ENCODE peak calls at places on chromosome 12, in four cellular contexts. W is foreskin fibroblast, R is choroid plexus epithelial cell, V is endodermal cell. G is an unnamed sample.

GRCh38 chr12:96047621-96048211 is 12.3 kb upstream of the LTA4H start:
- DNase-seq in R (peak; percentile 72), V (no peak), W (peak; percentile 32), G (no peak)

GRCh38 chr12:74490390-74491064 is 47.1 kb upstream of the ATXN7L3B start:
- DNase-seq in W (no peak), R (no peak), V (no peak), G (no peak)

GRCh38 chr12:96343347-96343954 is 56.8 kb downstream of the CDK17 start:
- DNase-seq in R (peak; percentile 34), W (no peak), V (no peak), G (no peak)

GRCh38 chr12:100229036-100229635 is 28.5 kb downstream of the ACTR6 start:
- DNase-seq in V (peak; percentile 51), W (no peak), R (peak; percentile 30), G (no peak)

GRCh38 chr12:60394680-60395079 is 798.9 kb downstream of the SLC16A7 start:
- DNase-seq in W (peak; percentile 57), V (no peak), R (peak; percentile 78), G (no peak)

GRCh38 chr12:57341275-57341990 is 89.4 kb downstream of the R3HDM2 start:
- DNase-seq in R (peak; percentile 77), W (no peak), V (no peak), G (no peak)

GRCh38 chr12:53618340-53618739 is 7.8 kb downstream of the ATF7 start:
- DNase-seq in W (no peak), V (no peak), R (no peak), G (no peak)

GRCh38 chr12:65090461-65090860 is 30.6 kb downstream of the WIF1 start:
- DNase-seq in V (no peak), R (no peak), W (no peak), G (no peak)

GRCh38 chr12:81085832-81086231 is 8.0 kb downstream of the ACSS3 start:
- DNase-seq in R (no peak), V (no peak), W (no peak), G (no peak)

GRCh38 chr12:74408601-74409166 is 129.0 kb upstream of the ATXN7L3B start:
- DNase-seq in V (peak; percentile 74), W (no peak), R (no peak), G (no peak)

GRCh38 chr12:27779416-27779815 is 617 bp upstream of the KLHL42 start:
- DNase-seq in V (peak; percentile 74), R (peak; percentile 9), W (no peak), G (no peak)

GRCh38 chr12:57176846-57177245 is 29.4 kb upstream of the LRP1-AS start:
- DNase-seq in W (no peak), R (peak; percentile 34), V (no peak), G (no peak)

GRCh38 chr12:26833692-26834168 is 736 bp upstream of the ITPR2 start:
- DNase-seq in V (peak; percentile 93), R (peak; percentile 80), W (peak; percentile 35), G (peak; percentile 38)

GRCh38 chr12:131735863-131736806 is 25.2 kb downstream of the SFSWAP start:
- DNase-seq in V (peak; percentile 56), W (no peak), R (no peak), G (no peak)

GRCh38 chr12:89376844-89377243 is 24.5 kb upstream of the DUSP6 start:
- DNase-seq in R (no peak), V (no peak), W (no peak), G (no peak)

GRCh38 chr12:16349132-16349463 is 1.7 kb downstream of the MGST1 start:
- DNase-seq in R (peak; percentile 96), W (peak; percentile 85), V (peak; percentile 63), G (no peak)

GRCh38 chr12:7877421-7877820 is 4.7 kb upstream of the SLC2A14 start:
- DNase-seq in V (no peak), W (no peak), R (no peak), G (no peak)

GRCh38 chr12:128337456-128338160 is 70.6 kb downstream of the TMEM132C start:
- DNase-seq in R (no peak), W (no peak), V (peak; percentile 72), G (no peak)

GRCh38 chr12:23028158-23028802 is 403.3 kb downstream of the ETNK1 start:
- DNase-seq in V (peak; percentile 53), R (peak; percentile 1), W (no peak), G (no peak)

GRCh38 chr12:103858953-103859601 is 18.0 kb upstream of the NT5DC3 start:
- DNase-seq in R (peak; percentile 98), W (peak; percentile 96), V (peak; percentile 24), G (no peak)

GRCh38 chr12:109718390-109718789 is 4.8 kb downstream of the FAM222A start:
- DNase-seq in R (no peak), W (no peak), V (peak; percentile 97), G (no peak)

GRCh38 chr12:110619534-110619953 is 5.6 kb downstream of the TCTN1 start:
- DNase-seq in R (no peak), V (no peak), W (peak; percentile 38), G (no peak)

GRCh38 chr12:27426743-27427142 is 19.8 kb upstream of the SMCO2 start:
- DNase-seq in R (no peak), W (no peak), V (no peak), G (no peak)

GRCh38 chr12:113909776-113910420 is 56.2 kb downstream of the RBM19 start:
- DNase-seq in V (no peak), W (no peak), R (no peak), G (no peak)

GRCh38 chr12:1469063-1469462 is 125.3 kb downstream of the FBXL14 start:
- DNase-seq in W (no peak), R (no peak), V (no peak), G (no peak)

GRCh38 chr12:69097619-69098368 is 141.6 kb upstream of the CPSF6 start:
- DNase-seq in V (no peak), W (peak; percentile 18), R (peak; percentile 13), G (no peak)

GRCh38 chr12:12202747-12203146 is 64.1 kb downstream of the LRP6 start:
- DNase-seq in R (no peak), W (no peak), V (no peak), G (no peak)
- TF ChIP-seq CTCF in R (peak; percentile 22), W (no peak), V (peak; percentile 73), G (no peak)

DNA sequence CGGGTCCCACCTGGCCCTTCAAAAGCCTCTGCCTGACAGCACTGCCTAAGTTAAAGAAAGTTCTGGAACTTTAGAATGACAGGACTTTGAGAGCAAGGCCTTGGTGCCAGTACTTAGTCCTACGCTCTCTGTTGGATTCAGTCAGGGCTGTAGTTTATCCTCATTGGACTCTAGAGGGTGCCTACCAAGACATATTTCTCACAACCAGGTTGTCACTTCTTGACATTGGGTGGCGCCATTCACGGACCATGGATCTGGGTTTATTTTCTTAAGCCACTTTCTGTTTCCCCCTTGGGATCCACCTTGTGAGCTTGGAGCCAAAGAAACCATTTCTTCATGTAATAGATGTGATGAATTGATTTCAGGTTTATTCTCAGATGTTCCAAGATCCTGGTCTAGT is 787.0 kb upstream of the TBX3 start:
- DNase-seq in V (peak; percentile 68), W (no peak), R (no peak), G (no peak)
- TF ChIP-seq CTCF in V (peak; percentile 61), W (no peak), R (no peak), G (no peak)

GRCh38 chr12:104986022-104986941 is at the start of gene NOPCHAP1:
- DNase-seq in R (peak; percentile 82), W (peak; percentile 73), V (peak; percentile 99), G (peak; percentile 83)

GRCh38 chr12:104990950-104991349 is 4.8 kb downstream of the NOPCHAP1 start:
- DNase-seq in R (no peak), W (no peak), V (no peak), G (no peak)

GRCh38 chr12:104985206-104985605 is 910 bp upstream of the NOPCHAP1 start:
- DNase-seq in V (no peak), W (no peak), R (no peak), G (no peak)
- TF ChIP-seq CTCF in V (no peak), W (no peak), R (no peak), G (no peak)

GRCh38 chr12:10722502-10722904 is 620 bp downstream of the YBX3 start:
- DNase-seq in W (peak; percentile 68), V (peak; percentile 87), R (peak; percentile 65), G (peak; percentile 57)
- TF ChIP-seq CTCF in W (no peak), V (peak; percentile 74), R (peak; percentile 11), G (no peak)

GRCh38 chr12:107169200-107169599 is 75.9 kb upstream of the CRY1 start:
- DNase-seq in R (no peak), V (no peak), W (no peak), G (no peak)

GRCh38 chr12:107164392-107164791 is 71.0 kb upstream of the CRY1 start:
- DNase-seq in V (no peak), R (no peak), W (no peak), G (no peak)

GRCh38 chr12:107163413-107163812 is 70.1 kb upstream of the CRY1 start:
- DNase-seq in V (no peak), R (peak; percentile 18), W (no peak), G (no peak)

GRCh38 chr12:107167756-107168155 is 74.4 kb upstream of the CRY1 start:
- DNase-seq in V (no peak), W (no peak), R (no peak), G (no peak)

DNA sequence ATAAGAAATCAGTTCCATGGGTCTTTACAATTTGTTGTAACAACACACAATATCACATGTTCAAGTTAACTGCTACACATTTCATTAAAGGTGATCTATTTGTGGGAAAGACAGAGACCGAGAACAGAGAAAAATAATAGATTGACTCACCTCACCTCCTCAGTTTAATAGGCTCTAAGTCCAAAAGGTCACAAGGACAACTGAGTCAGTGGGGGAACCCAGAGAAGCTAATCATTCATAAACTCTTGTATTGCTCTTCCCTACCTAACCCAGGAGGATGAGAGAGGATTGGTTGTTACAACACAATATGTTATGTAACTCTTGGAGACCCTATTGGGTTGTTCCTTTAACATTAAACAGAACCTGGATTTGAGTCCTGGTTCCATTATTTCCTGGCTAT is 72.2 kb upstream of the CRY1 start:
- DNase-seq in V (no peak), W (no peak), R (no peak), G (no peak)
- TF ChIP-seq CTCF in V (no peak), W (no peak), R (no peak), G (no peak)

GRCh38 chr12:4956054-4956453 is 46.3 kb downstream of the KCNA1 start:
- DNase-seq in W (no peak), V (no peak), R (peak; percentile 7), G (no peak)
- TF ChIP-seq CTCF in W (no peak), V (no peak), R (no peak), G (no peak)

DNA sequence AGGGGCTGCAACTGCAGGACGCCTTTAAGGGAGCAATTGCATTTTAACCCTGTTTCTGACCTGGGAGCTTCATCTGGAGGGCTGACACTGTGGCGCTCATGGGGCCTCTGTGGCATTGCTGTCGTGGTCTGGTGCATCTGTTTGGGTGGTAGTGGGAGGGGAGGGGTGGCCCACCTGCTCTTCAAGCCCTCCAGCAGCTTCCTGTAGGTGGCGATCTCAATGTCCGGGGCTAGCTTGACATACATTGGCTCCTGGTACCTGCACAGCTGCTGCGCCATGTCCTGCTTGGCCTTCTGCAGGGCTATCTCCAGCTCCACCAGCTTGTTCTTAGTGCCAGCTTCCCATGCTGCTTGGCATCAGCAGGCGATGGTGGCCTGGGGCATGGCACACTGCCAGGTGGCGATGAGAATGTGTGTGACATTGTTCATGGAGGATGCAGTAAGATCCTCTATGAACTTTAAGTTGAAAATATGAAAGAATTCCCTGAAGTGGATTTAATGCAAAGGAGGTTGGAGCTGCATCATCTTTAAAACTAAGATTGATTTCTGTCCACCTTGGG is 7.7 kb upstream of the KRT82 start:
- DNase-seq in V (peak; percentile 83), R (no peak), W (no peak), G (no peak)
- TF ChIP-seq CTCF in V (peak; percentile 67), R (peak; percentile 12), W (no peak), G (no peak)

G was measured in activated B cell treated with CpG ODN at 0.5 μM for 24 hours.